ENCODE peak calls at places on chromosomes 2 and 18, in eight cellular contexts. One of them, this sample, is unnamed. For H3K36me3, the result is how much of the 10 kb centered on the place peaks cover.

GRCh38 chr2:145110668-145111067 is 590.7 kb upstream of the ZEB2 start:
- DNase-seq in CD4-positive, CD25-positive, alpha-beta regulatory T cell: no peak
- DNase-seq in endothelial cell of umbilical vein: peak
- DNase-seq in IMR-90: peak
- DNase-seq in H1: no peak
- DNase-seq in neuronal stem cell: no peak
- DNase-seq in Panc1: no peak
- DNase-seq in K562: no peak
- DNase-seq in this sample: no peak

GRCh38 chr2:96789245-96789617 is 26.8 kb upstream of the CNNM3 start:
- DNase-seq in Panc1: no peak
- DNase-seq in CD4-positive, CD25-positive, alpha-beta regulatory T cell: no peak
- DNase-seq in H1: no peak
- DNase-seq in IMR-90: no peak
- DNase-seq in endothelial cell of umbilical vein: no peak
- DNase-seq in neuronal stem cell: no peak
- DNase-seq in K562: no peak
- DNase-seq in this sample: no peak

GRCh38 chr2:3076848-3077735 is 300.5 kb downstream of the EIPR1 start:
- DNase-seq in H1: no peak
- DNase-seq in CD4-positive, CD25-positive, alpha-beta regulatory T cell: no peak
- DNase-seq in IMR-90: no peak
- DNase-seq in neuronal stem cell: no peak
- DNase-seq in K562: no peak
- DNase-seq in Panc1: no peak
- DNase-seq in endothelial cell of umbilical vein: no peak
- DNase-seq in this sample: no peak

GRCh38 chr2:188410504-188411235 is 119.0 kb downstream of the GULP1 start:
- DNase-seq in neuronal stem cell: no peak
- DNase-seq in Panc1: no peak
- DNase-seq in K562: no peak
- DNase-seq in H1: no peak
- DNase-seq in IMR-90: peak
- DNase-seq in endothelial cell of umbilical vein: no peak
- DNase-seq in CD4-positive, CD25-positive, alpha-beta regulatory T cell: no peak
- DNase-seq in this sample: no peak

GRCh38 chr2:24831216-24831615 is 38.0 kb downstream of the CENPO start:
- DNase-seq in H1: no peak
- DNase-seq in Panc1: no peak
- DNase-seq in CD4-positive, CD25-positive, alpha-beta regulatory T cell: no peak
- DNase-seq in endothelial cell of umbilical vein: no peak
- DNase-seq in neuronal stem cell: no peak
- DNase-seq in K562: no peak
- DNase-seq in IMR-90: no peak
- DNase-seq in this sample: no peak

GRCh38 chr2:42881732-42882131 is 89.3 kb upstream of the HAAO start:
- DNase-seq in IMR-90: peak
- DNase-seq in Panc1: no peak
- DNase-seq in endothelial cell of umbilical vein: peak
- DNase-seq in CD4-positive, CD25-positive, alpha-beta regulatory T cell: no peak
- DNase-seq in K562: peak
- DNase-seq in neuronal stem cell: no peak
- DNase-seq in H1: no peak
- DNase-seq in this sample: no peak

GRCh38 chr18:44651453-44651852 is 29.2 kb upstream of the SETBP1 start:
- DNase-seq in CD4-positive, CD25-positive, alpha-beta regulatory T cell: no peak
- DNase-seq in endothelial cell of umbilical vein: peak
- DNase-seq in IMR-90: peak
- DNase-seq in Panc1: no peak
- DNase-seq in H1: no peak
- DNase-seq in neuronal stem cell: no peak
- DNase-seq in K562: peak
- DNase-seq in this sample: no peak

GRCh38 chr2:176130153-176130916 is 830 bp downstream of the HOXD8 start:
- DNase-seq in H1: peak
- DNase-seq in neuronal stem cell: no peak
- DNase-seq in K562: peak
- DNase-seq in endothelial cell of umbilical vein: peak
- DNase-seq in CD4-positive, CD25-positive, alpha-beta regulatory T cell: no peak
- DNase-seq in Panc1: no peak
- DNase-seq in IMR-90: no peak
- DNase-seq in this sample: no peak

GRCh38 chr2:174328309-174329156 is 6.2 kb upstream of the SP9 start:
- DNase-seq in neuronal stem cell: peak
- DNase-seq in IMR-90: no peak
- DNase-seq in Panc1: no peak
- DNase-seq in K562: no peak
- DNase-seq in CD4-positive, CD25-positive, alpha-beta regulatory T cell: peak
- DNase-seq in H1: peak
- DNase-seq in endothelial cell of umbilical vein: no peak
- DNase-seq in this sample: no peak

GRCh38 chr2:174327958-174328308 is 6.8 kb upstream of the SP9 start:
- DNase-seq in K562: no peak
- DNase-seq in endothelial cell of umbilical vein: no peak
- DNase-seq in neuronal stem cell: peak
- DNase-seq in Panc1: no peak
- DNase-seq in IMR-90: no peak
- DNase-seq in H1: no peak
- DNase-seq in CD4-positive, CD25-positive, alpha-beta regulatory T cell: no peak
- DNase-seq in this sample: no peak

GRCh38 chr2:174327559-174327897 is 7.2 kb upstream of the SP9 start:
- DNase-seq in H1: no peak
- DNase-seq in IMR-90: no peak
- DNase-seq in Panc1: no peak
- DNase-seq in endothelial cell of umbilical vein: no peak
- DNase-seq in CD4-positive, CD25-positive, alpha-beta regulatory T cell: no peak
- DNase-seq in K562: no peak
- DNase-seq in neuronal stem cell: no peak
- DNase-seq in this sample: no peak

GRCh38 chr2:174330945-174331619 is 3.7 kb upstream of the SP9 start:
- DNase-seq in endothelial cell of umbilical vein: no peak
- DNase-seq in IMR-90: no peak
- DNase-seq in neuronal stem cell: peak
- DNase-seq in CD4-positive, CD25-positive, alpha-beta regulatory T cell: no peak
- DNase-seq in K562: no peak
- DNase-seq in H1: no peak
- DNase-seq in Panc1: no peak
- DNase-seq in this sample: no peak

DNA sequence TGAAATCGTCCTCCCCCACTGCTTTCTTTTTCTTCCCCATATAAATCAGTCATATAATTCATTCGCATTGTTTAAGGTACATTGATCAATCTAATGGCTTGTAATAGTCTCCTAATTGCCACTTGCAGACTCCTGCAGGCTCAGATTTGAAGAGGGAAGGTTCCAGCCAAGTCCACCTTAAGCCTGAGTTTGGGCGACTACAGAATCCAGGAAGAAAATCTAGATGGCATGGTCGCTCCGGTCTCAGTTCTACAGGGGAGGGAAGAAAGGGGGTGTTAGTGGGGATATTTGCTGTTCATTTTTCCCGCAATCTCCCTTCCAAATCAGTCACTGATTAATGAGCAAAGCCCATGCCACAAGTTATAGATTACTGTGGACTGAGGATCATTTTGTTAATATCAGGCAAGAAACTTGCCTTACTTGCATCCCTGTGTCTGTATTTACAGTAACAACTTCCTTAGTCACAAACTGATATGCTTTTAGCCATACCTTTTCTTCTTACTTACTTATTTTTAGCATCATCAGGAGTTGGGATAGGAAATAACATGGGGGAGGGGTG is 5.5 kb upstream of the SP9 start:
- DNase-seq in H1: no peak
- DNase-seq in CD4-positive, CD25-positive, alpha-beta regulatory T cell: no peak
- DNase-seq in endothelial cell of umbilical vein: no peak
- DNase-seq in K562: no peak
- DNase-seq in IMR-90: no peak
- DNase-seq in Panc1: no peak
- DNase-seq in neuronal stem cell: no peak
- DNase-seq in this sample: no peak
- H3K27ac ChIP-seq in H1: no peak
- H3K27ac ChIP-seq in CD4-positive, CD25-positive, alpha-beta regulatory T cell: no peak
- H3K27ac ChIP-seq in endothelial cell of umbilical vein: no peak
- H3K27ac ChIP-seq in K562: no peak
- H3K27ac ChIP-seq in IMR-90: no peak
- H3K27ac ChIP-seq in Panc1: no peak
- H3K27ac ChIP-seq in neuronal stem cell: no peak
- H3K27ac ChIP-seq in this sample: no peak

GRCh38 chr2:240581811-240582210 is 4.7 kb upstream of the CAPN10 start:
- DNase-seq in Panc1: no peak
- DNase-seq in IMR-90: no peak
- DNase-seq in neuronal stem cell: no peak
- DNase-seq in H1: no peak
- DNase-seq in endothelial cell of umbilical vein: no peak
- DNase-seq in K562: no peak
- DNase-seq in CD4-positive, CD25-positive, alpha-beta regulatory T cell: no peak
- DNase-seq in this sample: no peak

GRCh38 chr2:240579071-240579762 is 7.3 kb upstream of the CAPN10 start:
- DNase-seq in K562: peak
- DNase-seq in Panc1: no peak
- DNase-seq in neuronal stem cell: no peak
- DNase-seq in CD4-positive, CD25-positive, alpha-beta regulatory T cell: peak
- DNase-seq in endothelial cell of umbilical vein: no peak
- DNase-seq in IMR-90: no peak
- DNase-seq in H1: no peak
- DNase-seq in this sample: no peak

GRCh38 chr2:240578110-240578450 is 8.5 kb upstream of the CAPN10 start:
- DNase-seq in endothelial cell of umbilical vein: no peak
- DNase-seq in Panc1: no peak
- DNase-seq in neuronal stem cell: no peak
- DNase-seq in CD4-positive, CD25-positive, alpha-beta regulatory T cell: no peak
- DNase-seq in IMR-90: no peak
- DNase-seq in H1: no peak
- DNase-seq in K562: no peak
- DNase-seq in this sample: no peak

GRCh38 chr2:240578488-240578887 is 8.0 kb upstream of the CAPN10 start:
- DNase-seq in CD4-positive, CD25-positive, alpha-beta regulatory T cell: no peak
- DNase-seq in K562: no peak
- DNase-seq in IMR-90: no peak
- DNase-seq in endothelial cell of umbilical vein: no peak
- DNase-seq in H1: no peak
- DNase-seq in neuronal stem cell: no peak
- DNase-seq in Panc1: no peak
- DNase-seq in this sample: no peak

DNA sequence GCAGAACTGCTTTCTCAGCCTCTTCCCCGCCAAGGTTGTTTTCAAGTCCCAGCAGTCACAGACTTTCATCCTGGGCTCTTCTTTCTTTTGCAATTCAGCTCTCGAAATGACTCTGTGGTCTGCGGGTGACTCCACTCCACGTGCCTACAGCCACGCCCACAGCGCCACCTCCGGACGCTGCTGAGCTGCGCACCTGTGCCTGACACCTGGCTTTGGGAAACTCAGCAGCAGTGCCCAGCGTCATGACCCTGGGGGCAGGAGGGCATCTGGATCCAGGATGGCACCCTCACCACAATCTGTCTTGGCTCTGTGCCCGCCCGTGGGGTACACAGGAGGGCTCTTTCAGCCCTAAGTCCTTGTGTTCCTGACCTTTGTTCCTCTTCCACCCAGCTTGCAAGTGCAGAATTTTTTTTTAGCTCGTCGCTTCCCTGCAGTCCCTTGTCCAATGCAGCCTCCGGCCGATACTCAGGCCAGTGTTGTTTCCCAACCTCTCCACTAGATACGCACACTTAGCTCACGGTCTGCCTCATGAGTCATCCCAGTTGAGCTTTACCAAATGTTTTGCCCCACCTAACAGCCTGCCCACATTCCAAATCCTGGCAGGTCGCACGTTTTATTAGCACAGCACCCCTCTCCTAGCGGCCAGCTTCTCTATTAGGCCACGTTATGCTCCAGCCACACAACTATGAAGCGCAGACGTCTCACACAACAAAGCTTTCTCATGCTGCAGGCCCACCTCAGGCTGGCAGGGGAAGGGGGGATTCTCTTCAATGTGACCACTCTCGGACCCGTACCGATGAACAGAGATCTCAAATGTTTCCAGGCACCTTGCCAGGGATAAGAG is 6.5 kb upstream of the CAPN10 start:
- DNase-seq in H1: peak
- DNase-seq in IMR-90: peak
- DNase-seq in CD4-positive, CD25-positive, alpha-beta regulatory T cell: peak
- DNase-seq in neuronal stem cell: no peak
- DNase-seq in K562: peak
- DNase-seq in endothelial cell of umbilical vein: no peak
- DNase-seq in Panc1: no peak
- DNase-seq in this sample: no peak
- H3K4me3 ChIP-seq in H1: no peak
- H3K4me3 ChIP-seq in IMR-90: no peak
- H3K4me3 ChIP-seq in CD4-positive, CD25-positive, alpha-beta regulatory T cell: no peak
- H3K4me3 ChIP-seq in neuronal stem cell: no peak
- H3K4me3 ChIP-seq in K562: no peak
- H3K4me3 ChIP-seq in endothelial cell of umbilical vein: no peak
- H3K4me3 ChIP-seq in Panc1: no peak
- H3K4me3 ChIP-seq in this sample: no peak

GRCh38 chr18:13070460-13070859 is 79.3 kb downstream of the CEP192 start:
- DNase-seq in IMR-90: peak
- DNase-seq in endothelial cell of umbilical vein: no peak
- DNase-seq in Panc1: no peak
- DNase-seq in neuronal stem cell: no peak
- DNase-seq in CD4-positive, CD25-positive, alpha-beta regulatory T cell: no peak
- DNase-seq in K562: no peak
- DNase-seq in H1: no peak
- DNase-seq in this sample: no peak

GRCh38 chr18:13067124-13067523 is 76.0 kb downstream of the CEP192 start:
- DNase-seq in endothelial cell of umbilical vein: no peak
- DNase-seq in IMR-90: no peak
- DNase-seq in CD4-positive, CD25-positive, alpha-beta regulatory T cell: peak
- DNase-seq in K562: no peak
- DNase-seq in Panc1: no peak
- DNase-seq in H1: no peak
- DNase-seq in neuronal stem cell: no peak
- DNase-seq in this sample: no peak

DNA sequence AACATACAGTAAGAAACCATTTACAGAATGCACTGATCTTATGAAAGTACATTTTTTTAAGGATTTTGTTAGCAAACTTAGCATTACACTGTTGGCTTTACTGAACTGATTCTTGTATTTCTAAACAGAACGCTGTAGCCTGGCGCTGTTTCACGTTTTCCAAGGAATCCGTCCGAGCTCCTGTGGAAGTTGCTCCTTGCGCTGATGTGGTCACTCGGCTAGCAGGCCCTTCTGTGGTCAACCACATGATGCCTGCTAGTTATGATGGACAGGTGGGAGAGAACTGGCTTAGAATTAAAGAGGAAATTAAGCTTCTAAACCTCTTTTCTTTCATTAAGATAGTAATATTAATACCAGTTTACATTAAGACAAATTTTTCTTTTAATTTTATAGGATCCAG is 76.8 kb downstream of the CEP192 start:
- DNase-seq in endothelial cell of umbilical vein: no peak
- DNase-seq in IMR-90: no peak
- DNase-seq in K562: no peak
- DNase-seq in CD4-positive, CD25-positive, alpha-beta regulatory T cell: no peak
- DNase-seq in neuronal stem cell: no peak
- DNase-seq in H1: no peak
- DNase-seq in Panc1: no peak
- DNase-seq in this sample: no peak
- H3K36me3 ChIP-seq in endothelial cell of umbilical vein: under half
- H3K36me3 ChIP-seq in IMR-90: under half
- H3K36me3 ChIP-seq in K562: half or more
- H3K36me3 ChIP-seq in CD4-positive, CD25-positive, alpha-beta regulatory T cell: half or more
- H3K36me3 ChIP-seq in neuronal stem cell: half or more
- H3K36me3 ChIP-seq in H1: under half
- H3K36me3 ChIP-seq in Panc1: under half
- H3K36me3 ChIP-seq in this sample: under half

DNA sequence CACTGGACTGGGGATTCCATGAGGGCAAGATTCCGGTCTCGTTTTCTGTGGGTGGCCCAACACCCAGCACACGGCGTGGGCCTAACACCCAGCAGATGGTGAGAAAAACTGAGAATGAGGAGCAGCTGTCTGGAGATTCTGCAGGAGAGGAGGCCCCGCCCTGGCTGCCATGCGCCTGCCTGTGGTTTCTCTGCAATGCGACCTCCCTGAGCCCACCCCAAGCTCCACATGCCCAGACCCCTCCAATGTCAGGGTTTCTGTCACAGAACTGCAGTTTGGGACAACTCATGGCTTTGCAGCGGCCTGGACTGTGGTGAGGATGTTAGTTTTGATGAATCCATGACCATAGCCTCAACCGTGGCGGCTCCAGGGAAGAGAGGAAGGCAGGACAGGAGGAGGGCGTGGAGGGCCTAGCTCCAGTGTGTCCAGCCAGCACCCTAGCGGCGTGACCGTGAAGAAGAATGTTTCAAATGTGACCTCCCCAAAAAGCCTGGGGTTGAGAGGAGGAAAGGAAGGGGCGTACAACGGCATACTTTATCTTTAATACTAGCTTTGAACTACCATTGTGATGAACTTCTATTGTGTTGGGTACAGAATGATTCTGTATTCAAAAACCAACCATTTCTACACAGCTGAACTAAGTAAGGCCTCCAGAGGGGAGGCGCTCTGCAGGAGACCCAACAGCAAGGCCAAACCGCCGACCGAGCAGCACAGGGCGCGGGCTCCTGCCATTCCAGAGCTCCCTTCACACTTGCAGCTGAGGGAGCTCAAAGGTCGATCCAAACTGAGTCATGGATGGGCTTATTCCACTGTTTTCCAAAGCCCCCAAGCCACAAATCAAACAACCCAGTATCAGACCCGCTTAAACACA is 3.4 kb downstream of the PXDN start:
- DNase-seq in H1: peak
- DNase-seq in neuronal stem cell: no peak
- DNase-seq in IMR-90: no peak
- DNase-seq in endothelial cell of umbilical vein: no peak
- DNase-seq in K562: no peak
- DNase-seq in CD4-positive, CD25-positive, alpha-beta regulatory T cell: no peak
- DNase-seq in Panc1: no peak
- DNase-seq in this sample: no peak
- H3K27ac ChIP-seq in H1: no peak
- H3K27ac ChIP-seq in neuronal stem cell: no peak
- H3K27ac ChIP-seq in IMR-90: peak
- H3K27ac ChIP-seq in endothelial cell of umbilical vein: no peak
- H3K27ac ChIP-seq in K562: no peak
- H3K27ac ChIP-seq in CD4-positive, CD25-positive, alpha-beta regulatory T cell: no peak
- H3K27ac ChIP-seq in Panc1: no peak
- H3K27ac ChIP-seq in this sample: no peak

This sample was measured in iPS DF 6.9.